ENCODE peak calls at places on chromosomes 16 and 17, in eight cellular contexts. E, H, O, F, W, V, U and Z are unnamed samples. For H3K36me3, the result is how much of the 10 kb centered on the place peaks cover.

GRCh38 chr17:6509295-6509771 is 47.0 kb downstream of the PITPNM3 start:
- DNase-seq in E (no peak), H (no peak), O (no peak), F (peak), W (no peak), V (no peak), U (no peak), Z (peak)

GRCh38 chr16:67349172-67349571 is 22.6 kb downstream of the LRRC36 start:
- DNase-seq in E (no peak), H (no peak), O (no peak), F (peak), W (no peak), V (peak), U (no peak), Z (no peak)

GRCh38 chr16:89641719-89642187 is 15.8 kb downstream of the CHMP1A start:
- DNase-seq in E (no peak), H (no peak), O (no peak), F (no peak), W (no peak), V (no peak), U (no peak), Z (no peak)

GRCh38 chr16:81838794-81839193 is 59.7 kb downstream of the PLCG2 start:
- DNase-seq in E (no peak), H (no peak), O (no peak), F (peak), W (no peak), V (peak), U (no peak), Z (no peak)

GRCh38 chr16:51465026-51465425 is 314.0 kb upstream of the SALL1 start:
- DNase-seq in E (no peak), H (no peak), O (no peak), F (peak), W (no peak), V (no peak), U (no peak), Z (no peak)

GRCh38 chr17:73827627-73828241 is 183.5 kb upstream of the SDK2 start:
- DNase-seq in E (no peak), H (no peak), O (no peak), F (no peak), W (no peak), V (no peak), U (no peak), Z (no peak)

GRCh38 chr16:54370653-54371052 is 84.1 kb upstream of the IRX3 start:
- DNase-seq in E (peak), H (no peak), O (no peak), F (no peak), W (no peak), V (no peak), U (peak), Z (no peak)

GRCh38 chr17:2796164-2797140 is at the start of gene RAP1GAP2:
- DNase-seq in E (peak), H (no peak), O (peak), F (no peak), W (peak), V (no peak), U (peak), Z (peak)

GRCh38 chr17:22516861-22517636 is 824.7 kb downstream of the KCNJ18 start:
- DNase-seq in E (no peak), H (no peak), O (no peak), F (no peak), W (no peak), V (no peak), U (no peak), Z (no peak)

GRCh38 chr17:4186244-4186920 is 43.4 kb downstream of the CYB5D2 start:
- DNase-seq in E (no peak), H (peak), O (no peak), F (no peak), W (no peak), V (no peak), U (peak), Z (no peak)

GRCh38 chr17:347309-347708 is 5.3 kb downstream of the RPH3AL start:
- DNase-seq in E (no peak), H (no peak), O (no peak), F (no peak), W (no peak), V (no peak), U (no peak), Z (no peak)

GRCh38 chr16:35746281-35746962 is 2287.0 kb downstream of the TP53TG3F start:
- DNase-seq in E (no peak), H (no peak), O (no peak), F (no peak), W (no peak), V (no peak), U (no peak), Z (no peak)

GRCh38 chr16:23296994-23297393 is 5.1 kb upstream of the SCNN1B start:
- DNase-seq in E (no peak), H (no peak), O (no peak), F (no peak), W (peak), V (peak), U (peak), Z (no peak)

GRCh38 chr17:78144146-78144719 is 2.0 kb upstream of the C17orf99 start:
- DNase-seq in E (peak), H (peak), O (no peak), F (peak), W (peak), V (no peak), U (peak), Z (peak)

GRCh38 chr16:58614212-58614611 is 15.4 kb downstream of the CNOT1 start:
- DNase-seq in E (no peak), H (no peak), O (no peak), F (peak), W (no peak), V (no peak), U (no peak), Z (no peak)

GRCh38 chr16:56950881-56951771 is 10.6 kb upstream of the CETP start:
- DNase-seq in E (no peak), H (no peak), O (no peak), F (peak), W (peak), V (no peak), U (peak), Z (peak)

GRCh38 chr16:10078541-10078949 is 103.7 kb downstream of the GRIN2A start:
- DNase-seq in E (no peak), H (no peak), O (no peak), F (no peak), W (no peak), V (no peak), U (no peak), Z (no peak)

GRCh38 chr16:55494994-55495421 is 13.9 kb upstream of the LPCAT2 start:
- DNase-seq in E (peak), H (peak), O (no peak), F (peak), W (peak), V (no peak), U (peak), Z (peak)

GRCh38 chr17:70366421-70366820 is 197.1 kb downstream of the KCNJ2 start:
- DNase-seq in E (no peak), H (no peak), O (no peak), F (no peak), W (no peak), V (no peak), U (no peak), Z (no peak)

GRCh38 chr17:39077252-39077651 is 74.2 kb downstream of the PLXDC1 start:
- DNase-seq in E (no peak), H (no peak), O (no peak), F (no peak), W (no peak), V (no peak), U (no peak), Z (no peak)

GRCh38 chr17:64781013-64781392 is 118.9 kb upstream of the SMURF2 start:
- DNase-seq in E (no peak), H (no peak), O (no peak), F (no peak), W (no peak), V (no peak), U (no peak), Z (no peak)

GRCh38 chr16:58249780-58250478 is 44.9 kb downstream of the PRSS54 start:
- DNase-seq in E (peak), H (peak), O (no peak), F (peak), W (peak), V (peak), U (peak), Z (peak)

GRCh38 chr16:1745900-1746692 is 25.2 kb downstream of the NME3 start:
- DNase-seq in E (no peak), H (no peak), O (no peak), F (peak), W (no peak), V (no peak), U (no peak), Z (no peak)
- H3K36me3 ChIP-seq in E (under half), H (under half), O (under half), F (half or more), W (half or more), V (under half), U (under half), Z (under half)

GRCh38 chr16:69351309-69352027 is at the start of gene TMED6:
- DNase-seq in E (no peak), H (no peak), O (no peak), F (no peak), W (peak), V (no peak), U (no peak), Z (peak)
- TF ChIP-seq POLR2A in E (no peak), H (no peak), O (no peak), F (no peak), W (no peak), V (no peak), U (no peak), Z (peak)

GRCh38 chr17:9001539-9001938 is 19.8 kb upstream of the NTN1 start:
- DNase-seq in E (no peak), H (no peak), O (no peak), F (no peak), W (no peak), V (no peak), U (no peak), Z (no peak)
- H3K36me3 ChIP-seq in E (under half), H (under half), O (under half), F (under half), W (under half), V (under half), U (under half), Z (under half)

GRCh38 chr17:41965694-41966375 is 760 bp upstream of the CNP start:
- DNase-seq in E (peak), H (peak), O (no peak), F (peak), W (peak), V (peak), U (peak), Z (peak)
- TF ChIP-seq POLR2A in E (no peak), H (no peak), O (no peak), F (no peak), W (no peak), V (no peak), U (no peak), Z (peak)

DNA sequence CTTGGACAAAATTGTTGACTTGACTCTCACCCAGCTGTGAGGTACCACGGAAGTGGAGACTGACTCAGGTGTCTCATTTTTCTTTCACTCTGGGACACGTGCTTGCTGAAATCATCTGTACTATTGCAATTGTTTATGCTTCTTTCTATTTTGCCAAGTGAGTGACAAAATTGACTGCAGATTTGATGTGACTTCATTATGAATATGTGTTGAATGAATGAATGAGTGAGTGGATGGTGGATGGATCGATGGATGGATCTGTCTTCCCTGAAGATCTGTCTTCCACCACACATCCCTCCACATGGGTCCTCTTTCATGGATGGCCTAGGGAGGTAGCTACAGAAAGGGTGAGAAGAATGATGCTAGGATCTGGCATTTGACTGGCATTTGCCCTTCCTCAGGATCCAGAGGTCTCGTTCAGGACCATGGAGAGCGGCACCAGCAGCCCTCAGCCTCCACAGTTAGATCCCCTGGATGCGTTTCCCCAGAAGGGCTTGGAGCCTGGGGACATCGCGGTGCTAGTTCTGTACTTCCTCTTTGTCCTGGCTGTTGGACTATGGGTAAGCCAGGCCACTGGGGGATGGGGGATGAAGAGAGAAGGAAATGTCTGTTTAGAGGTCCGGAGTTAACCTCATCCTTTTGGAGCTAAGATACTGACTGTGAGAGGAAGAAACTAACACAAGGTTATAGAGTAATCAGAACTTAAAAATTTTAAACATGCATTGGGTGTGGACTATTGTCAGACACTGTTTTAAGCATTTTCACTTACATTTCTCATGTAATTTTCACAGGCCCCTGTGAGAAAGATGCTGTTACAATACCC is 12.7 kb downstream of the SLC5A11 start:
- DNase-seq in E (peak), H (no peak), O (no peak), F (peak), W (peak), V (no peak), U (peak), Z (peak)
- H3K36me3 ChIP-seq in E (under half), H (under half), O (under half), F (under half), W (under half), V (under half), U (under half), Z (under half)

GRCh38 chr17:1764274-1764673 is 2.4 kb downstream of the SERPINF1 start:
- DNase-seq in E (peak), H (peak), O (no peak), F (peak), W (peak), V (no peak), U (peak), Z (peak)

GRCh38 chr17:1759529-1759928 is 2.3 kb upstream of the SERPINF1 start:
- DNase-seq in E (no peak), H (peak), O (no peak), F (no peak), W (no peak), V (no peak), U (no peak), Z (no peak)

GRCh38 chr17:1765576-1765975 is 3.7 kb downstream of the SERPINF1 start:
- DNase-seq in E (no peak), H (no peak), O (no peak), F (no peak), W (no peak), V (no peak), U (no peak), Z (no peak)

GRCh38 chr17:1762906-1763829 is 1.3 kb downstream of the SERPINF1 start:
- DNase-seq in E (peak), H (peak), O (no peak), F (peak), W (no peak), V (no peak), U (peak), Z (peak)

DNA sequence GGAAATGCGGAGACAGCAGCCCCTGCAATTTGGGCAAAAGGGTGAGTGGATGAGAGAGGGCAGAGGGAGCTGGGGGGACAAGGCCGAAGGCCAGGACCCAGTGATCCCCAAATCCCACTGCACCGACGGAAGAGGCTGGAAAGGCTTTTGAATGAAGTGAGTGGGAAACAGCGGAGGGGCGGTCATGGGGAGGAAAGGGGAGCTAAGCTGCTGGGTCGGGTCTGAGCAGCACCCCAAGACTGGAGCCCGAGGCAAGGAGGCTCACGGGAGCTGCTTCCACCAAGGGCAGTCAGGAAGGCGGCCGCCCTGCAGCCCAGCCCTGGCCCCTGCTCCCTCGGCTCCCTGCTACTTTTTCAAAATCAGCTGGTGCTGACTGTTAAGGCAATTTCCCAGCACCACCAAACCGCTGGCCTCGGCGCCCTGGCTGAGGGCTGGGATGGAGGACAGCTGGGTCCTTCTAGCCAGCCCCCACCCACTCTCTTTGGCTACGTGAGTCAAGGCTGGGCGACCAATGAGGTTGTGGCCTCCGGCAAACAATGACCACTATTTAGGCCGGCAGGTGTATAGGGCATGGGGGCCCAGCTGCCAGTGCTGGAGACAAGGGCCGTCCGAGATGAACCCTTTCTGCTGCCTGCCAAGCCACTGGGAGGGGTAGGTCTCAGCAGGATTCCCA is 509 bp downstream of the SERPINF1 start:
- DNase-seq in E (peak), H (peak), O (no peak), F (peak), W (no peak), V (no peak), U (peak), Z (peak)
- TF ChIP-seq POLR2A in E (no peak), H (peak), O (no peak), F (no peak), W (no peak), V (no peak), U (no peak), Z (no peak)

DNA sequence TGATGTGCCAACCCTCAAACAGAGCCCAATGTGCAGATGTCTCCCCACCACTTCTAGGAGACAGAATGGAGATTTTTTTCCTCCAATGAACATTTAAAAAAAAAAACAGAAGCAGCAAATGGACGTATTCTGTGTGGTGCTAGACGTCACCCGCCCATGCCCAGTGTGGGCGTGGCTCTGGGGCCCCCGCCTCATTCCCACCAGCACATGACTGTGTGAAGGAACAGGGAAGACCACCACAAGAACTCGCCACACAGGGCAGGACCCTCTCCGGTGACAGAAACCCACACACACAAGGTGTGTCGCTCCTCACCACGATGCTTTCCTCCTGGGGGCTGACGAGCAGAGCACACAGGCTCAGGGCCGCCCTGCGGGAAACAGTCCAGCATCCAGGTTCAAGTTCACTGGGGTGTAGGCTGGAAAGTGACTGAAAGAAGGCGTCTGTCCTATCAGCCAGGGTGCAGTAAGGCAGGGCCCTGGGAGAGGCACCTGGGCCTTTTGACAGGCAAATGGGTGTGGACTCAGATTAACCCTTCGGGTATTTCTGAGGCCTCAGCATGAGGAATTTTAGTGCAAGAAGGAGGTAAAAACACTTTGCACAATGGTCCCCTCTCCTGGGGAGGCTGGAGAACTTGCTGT is 53.5 kb downstream of the KLHDC4 start:
- DNase-seq in E (no peak), H (no peak), O (no peak), F (no peak), W (no peak), V (no peak), U (no peak), Z (no peak)
- H3K36me3 ChIP-seq in E (under half), H (under half), O (under half), F (under half), W (half or more), V (under half), U (under half), Z (under half)

GRCh38 chr16:84833542-84834402 is 14.0 kb downstream of the CRISPLD2 start:
- DNase-seq in E (no peak), H (peak), O (no peak), F (no peak), W (no peak), V (no peak), U (no peak), Z (no peak)

GRCh38 chr16:84833142-84833495 is 13.3 kb downstream of the CRISPLD2 start:
- DNase-seq in E (no peak), H (no peak), O (no peak), F (no peak), W (no peak), V (no peak), U (no peak), Z (no peak)

GRCh38 chr16:84834403-84834772 is 14.6 kb downstream of the CRISPLD2 start:
- DNase-seq in E (no peak), H (no peak), O (no peak), F (no peak), W (no peak), V (no peak), U (no peak), Z (no peak)

GRCh38 chr16:84830765-84831384 is 11.1 kb downstream of the CRISPLD2 start:
- DNase-seq in E (no peak), H (no peak), O (no peak), F (no peak), W (no peak), V (no peak), U (no peak), Z (no peak)

DNA sequence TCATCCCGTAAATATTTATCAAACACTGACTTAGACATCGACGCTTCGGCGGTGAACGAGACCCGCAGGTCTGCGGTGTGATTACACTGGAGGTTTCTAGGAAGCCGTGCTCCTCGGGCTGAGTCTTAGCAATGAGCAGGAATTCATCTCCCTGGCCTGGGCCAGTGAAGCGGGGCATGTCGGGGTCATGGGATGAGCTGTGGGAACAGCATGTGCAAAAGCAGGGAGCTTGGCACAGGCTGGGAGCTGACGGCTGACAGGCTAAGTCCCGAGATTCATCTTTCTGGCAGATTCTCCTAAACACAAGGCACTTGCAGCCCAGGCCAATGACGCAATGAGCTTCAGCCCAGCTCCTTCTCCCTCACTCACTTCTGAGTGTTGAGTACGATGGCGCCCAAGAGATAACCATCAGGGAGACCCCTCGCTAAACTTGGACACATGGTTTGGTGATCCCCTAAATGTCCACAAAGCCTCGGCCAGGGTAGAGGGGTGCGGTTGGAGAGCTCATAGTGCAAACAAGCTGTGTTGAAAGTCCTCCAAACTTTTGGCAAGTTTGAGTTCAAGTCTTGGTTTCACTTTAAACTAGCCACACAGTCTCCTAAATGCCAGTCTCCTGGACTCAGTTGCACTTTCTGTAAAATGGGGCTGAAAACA is 12.8 kb downstream of the CRISPLD2 start:
- DNase-seq in E (peak), H (peak), O (peak), F (peak), W (peak), V (no peak), U (peak), Z (peak)
- TF ChIP-seq POLR2A in E (peak), H (peak), O (peak), F (peak), W (no peak), V (no peak), U (peak), Z (no peak)

GRCh38 chr17:21005367-21005766 is 37.4 kb downstream of the USP22 start:
- DNase-seq in E (no peak), H (no peak), O (no peak), F (no peak), W (no peak), V (no peak), U (no peak), Z (peak)
- H3K36me3 ChIP-seq in E (half or more), H (under half), O (half or more), F (half or more), W (half or more), V (half or more), U (under half), Z (half or more)